ENCODE peak calls at places on chromosomes 4 and X, in nine cellular contexts. O, Y, D, E, M, J, N, S and A are unnamed samples.

GRCh38 chr4:139689093-139689722 is 23.6 kb downstream of the MGST2 start:
- DNase-seq in M (no peak), S (no peak), N (no peak), D (no peak), O (no peak), E (no peak), J (no peak), Y (no peak), A (no peak)

GRCh38 chr4:168569066-168569908 is 72.4 kb downstream of the PALLD start:
- DNase-seq in O (no peak), J (no peak), M (no peak), E (no peak), S (peak), D (no peak), N (no peak), Y (peak), A (no peak)

GRCh38 chr4:122606364-122607043 is 14.4 kb downstream of the IL21 start:
- DNase-seq in N (no peak), E (no peak), O (no peak), Y (no peak), J (no peak), D (no peak), S (no peak), M (no peak), A (no peak)

GRCh38 chr4:38678078-38678477 is 14.1 kb downstream of the KLF3 start:
- DNase-seq in E (no peak), Y (peak), S (peak), O (no peak), M (no peak), D (no peak), J (no peak), N (no peak), A (no peak)

GRCh38 chr4:86300516-86300915 is 59.3 kb downstream of the MAPK10 start:
- DNase-seq in N (no peak), O (no peak), S (no peak), M (no peak), J (no peak), E (no peak), D (no peak), Y (no peak), A (no peak)

GRCh38 chr4:39825741-39826231 is 127.8 kb downstream of the UBE2K start:
- DNase-seq in Y (peak), E (no peak), O (no peak), J (no peak), N (peak), M (no peak), S (peak), D (no peak), A (no peak)

GRCh38 chrX:20309796-20310195 is 43.1 kb upstream of the RPS6KA3 start:
- DNase-seq in D (no peak), J (no peak), O (no peak), S (peak), Y (no peak), E (no peak), M (no peak), N (no peak), A (no peak)

GRCh38 chrX:132114607-132115006 is 13.2 kb downstream of the FRMD7 start:
- DNase-seq in Y (no peak), N (no peak), O (no peak), M (no peak), D (no peak), E (no peak), J (no peak), S (no peak), A (no peak)

GRCh38 chr4:111136438-111136837 is 513.6 kb upstream of the PITX2 start:
- DNase-seq in O (no peak), S (peak), N (peak), D (no peak), Y (no peak), M (no peak), J (no peak), E (no peak), A (no peak)

GRCh38 chr4:83362492-83363329 is 28.1 kb upstream of the HPSE start:
- DNase-seq in S (peak), E (no peak), N (no peak), J (no peak), O (peak), D (no peak), M (no peak), Y (peak), A (no peak)

GRCh38 chr4:171876636-171877035 is 63.4 kb downstream of the GALNTL6 start:
- DNase-seq in Y (no peak), E (no peak), O (no peak), D (no peak), N (no peak), S (peak), M (no peak), J (no peak), A (no peak)

GRCh38 chr4:140789752-140790151 is 33.6 kb upstream of the TBC1D9 start:
- DNase-seq in S (peak), D (no peak), Y (no peak), O (no peak), N (peak), J (no peak), M (no peak), E (no peak), A (no peak)

GRCh38 chr4:69054578-69055200 is 41.6 kb upstream of the UGT2B7 start:
- DNase-seq in S (peak), O (peak), Y (peak), N (peak), D (no peak), J (no peak), M (no peak), E (no peak), A (no peak)

GRCh38 chr4:15336410-15337184 is 91.2 kb upstream of the C1QTNF7 start:
- DNase-seq in O (peak), E (no peak), D (no peak), N (peak), J (no peak), S (peak), Y (no peak), M (no peak), A (no peak)

GRCh38 chr4:153131478-153132069 is 72.7 kb upstream of the TRIM2 start:
- DNase-seq in N (no peak), M (peak), Y (peak), D (no peak), J (no peak), O (no peak), S (no peak), E (no peak), A (no peak)

GRCh38 chrX:40272141-40272540 is 174.4 kb upstream of the BCOR start:
- DNase-seq in N (no peak), O (no peak), D (no peak), Y (no peak), J (no peak), E (no peak), S (peak), M (no peak), A (no peak)

GRCh38 chrX:119015407-119016242 is 41.2 kb downstream of the LONRF3 start:
- DNase-seq in E (no peak), Y (peak), N (no peak), D (no peak), O (peak), J (peak), S (peak), M (no peak), A (peak)

GRCh38 chr4:127249066-127249766 is 383.5 kb upstream of the INTU start:
- DNase-seq in Y (no peak), S (peak), M (no peak), O (peak), N (no peak), E (no peak), J (no peak), D (no peak), A (no peak)